ENCODE peak calls at places on chromosome 9, in five cellular contexts. One of them, this sample, is unnamed.

GRCh38 chr9:26012797-26013594 is 334.8 kb upstream of the TUSC1 start:
- DNase-seq in left ventricle myocardium inferior: no peak
- DNase-seq in kidney epithelial cell: no peak
- DNase-seq in Caco-2: no peak
- DNase-seq in left lobe of liver: no peak
- DNase-seq in this sample: peak; percentile 2

GRCh38 chr9:19665146-19665863 is 123.5 kb downstream of the SLC24A2 start:
- DNase-seq in left lobe of liver: no peak
- DNase-seq in left ventricle myocardium inferior: no peak
- DNase-seq in Caco-2: no peak
- DNase-seq in kidney epithelial cell: no peak
- DNase-seq in this sample: no peak

GRCh38 chr9:98374385-98375051 is 119.1 kb upstream of the TBC1D2 start:
- DNase-seq in Caco-2: peak; percentile 87
- DNase-seq in left lobe of liver: no peak
- DNase-seq in left ventricle myocardium inferior: no peak
- DNase-seq in kidney epithelial cell: peak; percentile 91
- DNase-seq in this sample: no peak

GRCh38 chr9:116860509-116861120 is 173.5 kb downstream of the TRIM32 start:
- DNase-seq in kidney epithelial cell: peak; percentile 12
- DNase-seq in left lobe of liver: peak; percentile 68
- DNase-seq in left ventricle myocardium inferior: peak; percentile 47
- DNase-seq in Caco-2: peak; percentile 80
- DNase-seq in this sample: peak; percentile 18

GRCh38 chr9:14119694-14120514 is 194.0 kb downstream of the NFIB start:
- DNase-seq in left lobe of liver: no peak
- DNase-seq in left ventricle myocardium inferior: no peak
- DNase-seq in Caco-2: no peak
- DNase-seq in kidney epithelial cell: no peak
- DNase-seq in this sample: no peak

GRCh38 chr9:7816021-7816420 is 16.4 kb upstream of the DMAC1 start:
- DNase-seq in Caco-2: no peak
- DNase-seq in left ventricle myocardium inferior: no peak
- DNase-seq in left lobe of liver: no peak
- DNase-seq in kidney epithelial cell: no peak
- DNase-seq in this sample: no peak

GRCh38 chr9:93132287-93132927 is 1.6 kb downstream of the NINJ1 start:
- DNase-seq in left lobe of liver: peak; percentile 89
- DNase-seq in left ventricle myocardium inferior: peak; percentile 63
- DNase-seq in Caco-2: no peak
- DNase-seq in kidney epithelial cell: no peak
- DNase-seq in this sample: no peak

GRCh38 chr9:127123239-127123935 is 952 bp upstream of the ANGPTL2 start:
- DNase-seq in Caco-2: no peak
- DNase-seq in left lobe of liver: no peak
- DNase-seq in left ventricle myocardium inferior: no peak
- DNase-seq in kidney epithelial cell: no peak
- DNase-seq in this sample: no peak

GRCh38 chr9:83208065-83208850 is 145.3 kb upstream of the RASEF start:
- DNase-seq in left ventricle myocardium inferior: no peak
- DNase-seq in kidney epithelial cell: no peak
- DNase-seq in left lobe of liver: no peak
- DNase-seq in Caco-2: no peak
- DNase-seq in this sample: no peak

GRCh38 chr9:18438300-18438925 is 35.5 kb upstream of the ADAMTSL1 start:
- DNase-seq in left lobe of liver: peak; percentile 59
- DNase-seq in left ventricle myocardium inferior: peak; percentile 38
- DNase-seq in Caco-2: no peak
- DNase-seq in kidney epithelial cell: no peak
- DNase-seq in this sample: no peak

GRCh38 chr9:36486933-36487481 is 85.7 kb upstream of the MELK start:
- DNase-seq in kidney epithelial cell: no peak
- DNase-seq in left ventricle myocardium inferior: peak; percentile 58
- DNase-seq in Caco-2: peak; percentile 62
- DNase-seq in left lobe of liver: peak; percentile 66
- DNase-seq in this sample: peak; percentile 52

GRCh38 chr9:93223241-93224180 is 39.6 kb downstream of the WNK2 start:
- DNase-seq in left lobe of liver: no peak
- DNase-seq in kidney epithelial cell: peak; percentile 32
- DNase-seq in Caco-2: no peak
- DNase-seq in left ventricle myocardium inferior: no peak
- DNase-seq in this sample: no peak

GRCh38 chr9:34195143-34195542 is 16.3 kb downstream of the UBAP1 start:
- DNase-seq in Caco-2: no peak
- DNase-seq in kidney epithelial cell: no peak
- DNase-seq in left ventricle myocardium inferior: no peak
- DNase-seq in left lobe of liver: no peak
- DNase-seq in this sample: no peak

GRCh38 chr9:79054500-79054899 is 517.3 kb upstream of the TLE4 start:
- DNase-seq in Caco-2: no peak
- DNase-seq in left ventricle myocardium inferior: no peak
- DNase-seq in kidney epithelial cell: no peak
- DNase-seq in left lobe of liver: no peak
- DNase-seq in this sample: no peak

GRCh38 chr9:38284768-38285080 is 107.8 kb upstream of the ALDH1B1 start:
- DNase-seq in left lobe of liver: no peak
- DNase-seq in left ventricle myocardium inferior: no peak
- DNase-seq in Caco-2: no peak
- DNase-seq in kidney epithelial cell: no peak
- DNase-seq in this sample: no peak

GRCh38 chr9:84101892-84102632 is 121.5 kb downstream of the RMI1 start:
- DNase-seq in kidney epithelial cell: no peak
- DNase-seq in left ventricle myocardium inferior: no peak
- DNase-seq in Caco-2: no peak
- DNase-seq in left lobe of liver: no peak
- DNase-seq in this sample: no peak

GRCh38 chr9:27033815-27034403 is 28.4 kb upstream of the LRRC19 start:
- DNase-seq in left ventricle myocardium inferior: no peak
- DNase-seq in Caco-2: peak; percentile 35
- DNase-seq in kidney epithelial cell: no peak
- DNase-seq in left lobe of liver: no peak
- DNase-seq in this sample: peak; percentile 10

GRCh38 chr9:12497790-12498189 is 195.4 kb upstream of the TYRP1 start:
- DNase-seq in Caco-2: no peak
- DNase-seq in left ventricle myocardium inferior: no peak
- DNase-seq in kidney epithelial cell: no peak
- DNase-seq in left lobe of liver: no peak
- DNase-seq in this sample: no peak

GRCh38 chr9:116644099-116644688 is 42.9 kb upstream of the TRIM32 start:
- DNase-seq in Caco-2: no peak
- DNase-seq in left ventricle myocardium inferior: no peak
- DNase-seq in kidney epithelial cell: no peak
- DNase-seq in left lobe of liver: no peak
- DNase-seq in this sample: no peak

GRCh38 chr9:113275147-113276131 is at the start of the genes CDC26 and PRPF4:
- DNase-seq in kidney epithelial cell: peak; percentile 95
- DNase-seq in Caco-2: peak; percentile 97
- DNase-seq in left ventricle myocardium inferior: peak; percentile 96
- DNase-seq in left lobe of liver: peak; percentile 97
- DNase-seq in this sample: peak; percentile 96

GRCh38 chr9:120578614-120579013 is 1.4 kb downstream of the CDK5RAP2 start:
- DNase-seq in Caco-2: no peak
- DNase-seq in kidney epithelial cell: no peak
- DNase-seq in left ventricle myocardium inferior: no peak
- DNase-seq in left lobe of liver: no peak
- DNase-seq in this sample: no peak

GRCh38 chr9:29212590-29213373 is 1639.5 kb upstream of the C9orf72 start:
- DNase-seq in left ventricle myocardium inferior: no peak
- DNase-seq in kidney epithelial cell: no peak
- DNase-seq in Caco-2: no peak
- DNase-seq in left lobe of liver: no peak
- DNase-seq in this sample: no peak

GRCh38 chr9:113598883-113599282 is 135.4 kb downstream of the RGS3 start:
- DNase-seq in Caco-2: no peak
- DNase-seq in kidney epithelial cell: no peak
- DNase-seq in left ventricle myocardium inferior: no peak
- DNase-seq in left lobe of liver: no peak
- DNase-seq in this sample: no peak